ENCODE peak calls at places on chromosomes 3 and 15, in six cellular contexts. One of them, this sample, is unnamed.

GRCh38 chr3:127746400-127747057 is 73.8 kb downstream of the ABTB1 start:
- DNase-seq in H1: no peak
- DNase-seq in HepG2: no peak
- DNase-seq in NT2/D1: no peak
- DNase-seq in K562: peak
- DNase-seq in GM12878: no peak
- DNase-seq in this sample: no peak

GRCh38 chr3:141699349-141699748 is 38.7 kb upstream of the RNF7 start:
- DNase-seq in H1: no peak
- DNase-seq in HepG2: no peak
- DNase-seq in NT2/D1: no peak
- DNase-seq in K562: no peak
- DNase-seq in GM12878: no peak
- DNase-seq in this sample: no peak

GRCh38 chr15:87483468-87483867 is 773.1 kb downstream of the NTRK3 start:
- DNase-seq in H1: no peak
- DNase-seq in HepG2: no peak
- DNase-seq in NT2/D1: no peak
- DNase-seq in K562: no peak
- DNase-seq in GM12878: no peak
- DNase-seq in this sample: no peak

GRCh38 chr3:98556164-98557130 is 24.7 kb downstream of the GPR15 start:
- DNase-seq in H1: no peak
- DNase-seq in HepG2: no peak
- DNase-seq in NT2/D1: no peak
- DNase-seq in K562: no peak
- DNase-seq in GM12878: peak
- DNase-seq in this sample: peak

GRCh38 chr15:29242466-29243242 is 27.0 kb downstream of the NSMCE3 start:
- DNase-seq in H1: no peak
- DNase-seq in HepG2: no peak
- DNase-seq in NT2/D1: no peak
- DNase-seq in K562: no peak
- DNase-seq in GM12878: no peak
- DNase-seq in this sample: no peak

GRCh38 chr15:68672251-68672650 is 93.5 kb downstream of the CORO2B start:
- DNase-seq in H1: no peak
- DNase-seq in HepG2: no peak
- DNase-seq in NT2/D1: no peak
- DNase-seq in K562: no peak
- DNase-seq in GM12878: no peak
- DNase-seq in this sample: no peak

GRCh38 chr15:44193651-44194396 is 1.2 kb downstream of the FRMD5 start:
- DNase-seq in H1: peak
- DNase-seq in HepG2: no peak
- DNase-seq in NT2/D1: no peak
- DNase-seq in K562: no peak
- DNase-seq in GM12878: no peak
- DNase-seq in this sample: no peak

GRCh38 chr3:183490653-183491052 is 62.2 kb upstream of the MCF2L2 start:
- DNase-seq in H1: peak
- DNase-seq in HepG2: peak
- DNase-seq in NT2/D1: peak
- DNase-seq in K562: no peak
- DNase-seq in GM12878: no peak
- DNase-seq in this sample: no peak

GRCh38 chr3:2303567-2303966 is 204.9 kb downstream of the CNTN4 start:
- DNase-seq in H1: peak
- DNase-seq in HepG2: no peak
- DNase-seq in NT2/D1: peak
- DNase-seq in K562: no peak
- DNase-seq in GM12878: no peak
- DNase-seq in this sample: no peak

GRCh38 chr3:119604878-119605277 is 7.2 kb downstream of the PLA1A start:
- DNase-seq in H1: no peak
- DNase-seq in HepG2: no peak
- DNase-seq in NT2/D1: no peak
- DNase-seq in K562: no peak
- DNase-seq in GM12878: no peak
- DNase-seq in this sample: no peak

GRCh38 chr3:168071535-168071934 is 24.2 kb downstream of the GOLIM4 start:
- DNase-seq in H1: no peak
- DNase-seq in HepG2: no peak
- DNase-seq in NT2/D1: no peak
- DNase-seq in K562: no peak
- DNase-seq in GM12878: no peak
- DNase-seq in this sample: peak

GRCh38 chr3:155449613-155450267 is 156.3 kb upstream of the STRIT1 start:
- DNase-seq in H1: no peak
- DNase-seq in HepG2: no peak
- DNase-seq in NT2/D1: no peak
- DNase-seq in K562: no peak
- DNase-seq in GM12878: no peak
- DNase-seq in this sample: no peak

GRCh38 chr15:45253330-45253729 is 1.3 kb downstream of the SLC28A2 start:
- DNase-seq in H1: peak
- DNase-seq in HepG2: no peak
- DNase-seq in NT2/D1: no peak
- DNase-seq in K562: peak
- DNase-seq in GM12878: no peak
- DNase-seq in this sample: no peak

GRCh38 chr15:55194246-55194645 is 2.5 kb downstream of the RSL24D1 start:
- DNase-seq in H1: no peak
- DNase-seq in HepG2: no peak
- DNase-seq in NT2/D1: no peak
- DNase-seq in K562: no peak
- DNase-seq in GM12878: no peak
- DNase-seq in this sample: no peak

GRCh38 chr15:72846027-72846426 is 62.5 kb upstream of the ADPGK start:
- DNase-seq in H1: no peak
- DNase-seq in HepG2: no peak
- DNase-seq in NT2/D1: no peak
- DNase-seq in K562: no peak
- DNase-seq in GM12878: no peak
- DNase-seq in this sample: no peak

GRCh38 chr15:92902723-92903587 is 2.8 kb downstream of the CHD2 start:
- DNase-seq in H1: no peak
- DNase-seq in HepG2: no peak
- DNase-seq in NT2/D1: no peak
- DNase-seq in K562: no peak
- DNase-seq in GM12878: no peak
- DNase-seq in this sample: no peak

GRCh38 chr15:58361291-58361759 is 70.5 kb upstream of the LIPC start:
- DNase-seq in H1: no peak
- DNase-seq in HepG2: no peak
- DNase-seq in NT2/D1: no peak
- DNase-seq in K562: no peak
- DNase-seq in GM12878: no peak
- DNase-seq in this sample: no peak

GRCh38 chr3:108713801-108714200 is 43.4 kb downstream of the RETNLB start:
- DNase-seq in H1: no peak
- DNase-seq in HepG2: no peak
- DNase-seq in NT2/D1: no peak
- DNase-seq in K562: no peak
- DNase-seq in GM12878: no peak
- DNase-seq in this sample: no peak

GRCh38 chr3:72818915-72819314 is 29.3 kb downstream of the SHQ1 start:
- DNase-seq in H1: no peak
- DNase-seq in HepG2: no peak
- DNase-seq in NT2/D1: no peak
- DNase-seq in K562: no peak
- DNase-seq in GM12878: no peak
- DNase-seq in this sample: no peak

GRCh38 chr3:30643763-30644462 is 37.5 kb downstream of the TGFBR2 start:
- DNase-seq in H1: no peak
- DNase-seq in HepG2: no peak
- DNase-seq in NT2/D1: no peak
- DNase-seq in K562: no peak
- DNase-seq in GM12878: no peak
- DNase-seq in this sample: no peak

GRCh38 chr3:8020459-8020858 is 481.2 kb upstream of the LMCD1 start:
- DNase-seq in H1: no peak
- DNase-seq in HepG2: no peak
- DNase-seq in NT2/D1: no peak
- DNase-seq in K562: no peak
- DNase-seq in GM12878: no peak
- DNase-seq in this sample: no peak

GRCh38 chr3:118544458-118544857 is 490.2 kb downstream of the IGSF11 start:
- DNase-seq in H1: no peak
- DNase-seq in HepG2: no peak
- DNase-seq in NT2/D1: peak
- DNase-seq in K562: peak
- DNase-seq in GM12878: no peak
- DNase-seq in this sample: peak

GRCh38 chr3:133996251-133996661 is 33.5 kb downstream of the SLCO2A1 start:
- DNase-seq in H1: no peak
- DNase-seq in HepG2: no peak
- DNase-seq in NT2/D1: no peak
- DNase-seq in K562: no peak
- DNase-seq in GM12878: no peak
- DNase-seq in this sample: no peak

GRCh38 chr3:123586966-123587365 is 2.1 kb upstream of the HACD2 start:
- DNase-seq in H1: no peak
- DNase-seq in HepG2: no peak
- DNase-seq in NT2/D1: no peak
- DNase-seq in K562: no peak
- DNase-seq in GM12878: no peak
- DNase-seq in this sample: no peak

GRCh38 chr3:138786788-138787276 is 47.9 kb downstream of the PIK3CB start:
- DNase-seq in H1: no peak
- DNase-seq in HepG2: peak
- DNase-seq in NT2/D1: no peak
- DNase-seq in K562: no peak
- DNase-seq in GM12878: no peak
- DNase-seq in this sample: no peak

GRCh38 chr3:129366312-129366831 is 62.1 kb downstream of the EFCAB12 start:
- DNase-seq in H1: no peak
- DNase-seq in HepG2: no peak
- DNase-seq in NT2/D1: no peak
- DNase-seq in K562: no peak
- DNase-seq in GM12878: no peak
- DNase-seq in this sample: no peak

GRCh38 chr3:184133840-184134745 is 1.1 kb upstream of the EIF2B5 start:
- DNase-seq in H1: peak
- DNase-seq in HepG2: peak
- DNase-seq in NT2/D1: no peak
- DNase-seq in K562: peak
- DNase-seq in GM12878: no peak
- DNase-seq in this sample: peak

GRCh38 chr3:12286504-12286903 is 2.4 kb upstream of the PPARG start:
- DNase-seq in H1: no peak
- DNase-seq in HepG2: no peak
- DNase-seq in NT2/D1: no peak
- DNase-seq in K562: no peak
- DNase-seq in GM12878: no peak
- DNase-seq in this sample: no peak

GRCh38 chr3:12405432-12406272 is 78.6 kb upstream of the TSEN2 start:
- DNase-seq in H1: no peak
- DNase-seq in HepG2: peak
- DNase-seq in NT2/D1: no peak
- DNase-seq in K562: peak
- DNase-seq in GM12878: no peak
- DNase-seq in this sample: peak

GRCh38 chr3:104437891-104438290 is 928.8 kb upstream of the ALCAM start:
- DNase-seq in H1: no peak
- DNase-seq in HepG2: no peak
- DNase-seq in NT2/D1: peak
- DNase-seq in K562: no peak
- DNase-seq in GM12878: no peak
- DNase-seq in this sample: no peak

GRCh38 chr15:98604983-98605382 is 43.4 kb upstream of the IGF1R start:
- DNase-seq in H1: peak
- DNase-seq in HepG2: peak
- DNase-seq in NT2/D1: no peak
- DNase-seq in K562: no peak
- DNase-seq in GM12878: no peak
- DNase-seq in this sample: no peak

GRCh38 chr3:171813897-171814460 is 3.7 kb upstream of the PLD1 start:
- DNase-seq in H1: no peak
- DNase-seq in HepG2: no peak
- DNase-seq in NT2/D1: no peak
- DNase-seq in K562: peak
- DNase-seq in GM12878: peak
- DNase-seq in this sample: no peak

GRCh38 chr15:74725845-74726773 is 781 bp upstream of the CYP1A1 start:
- DNase-seq in H1: peak
- DNase-seq in HepG2: peak
- DNase-seq in NT2/D1: no peak
- DNase-seq in K562: peak
- DNase-seq in GM12878: no peak
- DNase-seq in this sample: no peak

DNA sequence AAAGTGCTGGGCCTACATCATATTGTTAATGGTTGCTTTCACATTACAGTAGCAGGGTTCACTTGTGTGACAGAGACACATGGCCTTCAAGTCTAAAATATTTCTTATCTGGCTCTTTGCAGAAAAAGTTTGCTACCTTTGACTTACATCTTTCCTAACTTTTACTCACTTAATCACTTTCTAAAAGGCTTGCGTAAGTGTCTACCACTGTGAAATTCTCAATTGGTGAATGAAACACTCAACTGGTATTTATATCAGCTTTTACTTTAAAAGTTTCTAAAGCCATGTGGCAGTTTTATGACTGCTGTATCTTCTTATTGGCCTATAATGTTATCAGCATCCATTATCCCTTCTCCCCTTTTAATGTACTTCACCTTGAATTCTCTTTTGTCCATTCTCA is 554.5 kb downstream of the ZIC1 start:
- DNase-seq in H1: no peak
- DNase-seq in HepG2: no peak
- DNase-seq in NT2/D1: no peak
- DNase-seq in K562: no peak
- DNase-seq in GM12878: no peak
- DNase-seq in this sample: no peak
- TF ChIP-seq ZNF274 in H1: no peak
- TF ChIP-seq ZNF274 in HepG2: no peak
- TF ChIP-seq ZNF274 in NT2/D1: no peak
- TF ChIP-seq ZNF274 in K562: no peak
- TF ChIP-seq ZNF274 in GM12878: no peak
- TF ChIP-seq ZNF274 in this sample: no peak

GRCh38 chr3:62559831-62560445 is 186.6 kb upstream of the FEZF2 start:
- DNase-seq in H1: no peak
- DNase-seq in HepG2: no peak
- DNase-seq in NT2/D1: no peak
- DNase-seq in K562: no peak
- DNase-seq in GM12878: no peak
- DNase-seq in this sample: peak
- TF ChIP-seq ZNF274 in H1: no peak
- TF ChIP-seq ZNF274 in HepG2: no peak
- TF ChIP-seq ZNF274 in NT2/D1: no peak
- TF ChIP-seq ZNF274 in K562: no peak
- TF ChIP-seq ZNF274 in GM12878: no peak
- TF ChIP-seq ZNF274 in this sample: no peak

GRCh38 chr15:90557651-90558084 is 27.9 kb downstream of the CRTC3 start:
- DNase-seq in H1: no peak
- DNase-seq in HepG2: no peak
- DNase-seq in NT2/D1: no peak
- DNase-seq in K562: no peak
- DNase-seq in GM12878: no peak
- DNase-seq in this sample: no peak
- TF ChIP-seq ZNF274 in H1: no peak
- TF ChIP-seq ZNF274 in HepG2: no peak
- TF ChIP-seq ZNF274 in NT2/D1: no peak
- TF ChIP-seq ZNF274 in K562: no peak
- TF ChIP-seq ZNF274 in GM12878: no peak
- TF ChIP-seq ZNF274 in this sample: no peak

GRCh38 chr3:107598926-107599754 is 76.4 kb downstream of the BBX start:
- DNase-seq in H1: no peak
- DNase-seq in HepG2: peak
- DNase-seq in NT2/D1: no peak
- DNase-seq in K562: no peak
- DNase-seq in GM12878: peak
- DNase-seq in this sample: no peak
- TF ChIP-seq ZNF274 in H1: no peak
- TF ChIP-seq ZNF274 in HepG2: no peak
- TF ChIP-seq ZNF274 in NT2/D1: no peak
- TF ChIP-seq ZNF274 in K562: no peak
- TF ChIP-seq ZNF274 in GM12878: no peak
- TF ChIP-seq ZNF274 in this sample: no peak